ENCODE peak calls at places on chromosomes 16 and 17, in four cellular contexts. E is mucosa of descending colon; Z is CD8-positive, alpha-beta memory T cell; H is IMR-90. O is an unnamed sample. For H3K4me1, the result is how much of the 10 kb centered on the place peaks cover.

GRCh38 chr16:49947907-49948678 is 76.9 kb upstream of the CNEP1R1 start:
- DNase-seq in E (no peak), Z (no peak), H (no peak), O (no peak)

GRCh38 chr17:80695979-80696378 is 151.3 kb downstream of the RPTOR start:
- DNase-seq in E (no peak), Z (no peak), H (no peak), O (no peak)

GRCh38 chr17:29757788-29758187 is 135.1 kb upstream of the CORO6 start:
- DNase-seq in E (no peak), Z (no peak), H (no peak), O (no peak)

GRCh38 chr17:48995871-48996695 is 1.1 kb upstream of the IGF2BP1 start:
- DNase-seq in E (no peak), Z (no peak), H (no peak), O (no peak)

GRCh38 chr17:38896373-38896954 is 26.6 kb downstream of the LASP1 start:
- DNase-seq in E (no peak), Z (no peak), H (peak), O (no peak)

GRCh38 chr16:82152641-82153094 is 17.4 kb downstream of the MPHOSPH6 start:
- DNase-seq in E (peak), Z (no peak), H (peak), O (no peak)

GRCh38 chr17:65759532-65759931 is 198.1 kb upstream of the AXIN2 start:
- DNase-seq in E (no peak), Z (no peak), H (no peak), O (no peak)

GRCh38 chr17:80360396-80360795 is 54.6 kb upstream of the ENDOV start:
- DNase-seq in E (no peak), Z (no peak), H (no peak), O (no peak)

GRCh38 chr16:54633943-54634362 is 296.7 kb upstream of the IRX5 start:
- DNase-seq in E (no peak), Z (no peak), H (no peak), O (no peak)

GRCh38 chr17:21245703-21246102 is 7.5 kb downstream of the NATD1 start:
- DNase-seq in E (no peak), Z (no peak), H (no peak), O (no peak)

GRCh38 chr17:83078378-83079339 is 750 bp upstream of the METRNL start:
- DNase-seq in E (no peak), Z (no peak), H (no peak), O (no peak)

GRCh38 chr16:5639531-5639930 is 541.9 kb upstream of the EEF2KMT start:
- DNase-seq in E (no peak), Z (no peak), H (no peak), O (no peak)

GRCh38 chr17:11797803-11798202 is 199.5 kb downstream of the ZNF18 start:
- DNase-seq in E (no peak), Z (no peak), H (no peak), O (no peak)

GRCh38 chr16:81210807-81211206 is 27.7 kb upstream of the BCO1 start:
- DNase-seq in E (no peak), Z (no peak), H (no peak), O (no peak)

GRCh38 chr16:15043344-15043743 is 12.5 kb downstream of the NTAN1 start:
- DNase-seq in E (no peak), Z (no peak), H (peak), O (no peak)

GRCh38 chr17:46038414-46038813 is 39.4 kb downstream of the STH start:
- DNase-seq in E (no peak), Z (no peak), H (no peak), O (no peak)

GRCh38 chr16:57184890-57185445 is 871 bp downstream of the PSME3IP1 start:
- DNase-seq in E (peak), Z (no peak), H (no peak), O (no peak)

GRCh38 chr16:67834242-67834614 is 7.9 kb upstream of the THAP11 start:
- DNase-seq in E (no peak), Z (no peak), H (no peak), O (no peak)

GRCh38 chr17:47736501-47737211 is 3.6 kb downstream of the TBX21 start:
- DNase-seq in E (no peak), Z (no peak), H (no peak), O (peak)

GRCh38 chr16:1466968-1467521 is 7.8 kb downstream of the CLCN7 start:
- DNase-seq in E (no peak), Z (no peak), H (peak), O (no peak)

GRCh38 chr16:58414938-58415451 is 22.7 kb downstream of the GINS3 start:
- DNase-seq in E (no peak), Z (no peak), H (peak), O (no peak)

GRCh38 chr17:81084691-81085419 is 49.9 kb downstream of the BAIAP2 start:
- DNase-seq in E (no peak), Z (no peak), H (no peak), O (no peak)

GRCh38 chr17:12979826-12980500 is 37.9 kb downstream of the ELAC2 start:
- DNase-seq in E (no peak), Z (no peak), H (peak), O (no peak)

GRCh38 chr16:1645914-1646525 is 32.1 kb upstream of the JPT2 start:
- DNase-seq in E (no peak), Z (no peak), H (peak), O (peak)

GRCh38 chr16:66408181-66409048 is 18.7 kb upstream of the BEAN1 start:
- DNase-seq in E (peak), Z (no peak), H (peak), O (no peak)

GRCh38 chr17:29042679-29043538 is at the start of gene PIPOX:
- DNase-seq in E (peak), Z (no peak), H (peak), O (no peak)

GRCh38 chr16:81786321-81786720 is 7.2 kb downstream of the PLCG2 start:
- DNase-seq in E (no peak), Z (no peak), H (peak), O (no peak)

GRCh38 chr16:47136101-47136820 is 7.5 kb downstream of the NETO2 start:
- DNase-seq in E (peak), Z (no peak), H (peak), O (no peak)

GRCh38 chr16:4920826-4921225 is 16.1 kb downstream of the PPL start:
- DNase-seq in E (no peak), Z (no peak), H (peak), O (no peak)

GRCh38 chr17:8894673-8895578 is 27.5 kb upstream of the PIK3R6 start:
- DNase-seq in E (peak), Z (no peak), H (peak), O (peak)

GRCh38 chr17:62662855-62663254 is 35.4 kb downstream of the MRC2 start:
- DNase-seq in E (no peak), Z (no peak), H (no peak), O (no peak)

GRCh38 chr17:59634632-59635561 is 15.2 kb downstream of the CLTC start:
- DNase-seq in E (no peak), Z (no peak), H (no peak), O (no peak)

GRCh38 chr17:7004398-7005253 is 7.8 kb upstream of the RNASEK start:
- DNase-seq in E (peak), Z (no peak), H (peak), O (no peak)

DNA sequence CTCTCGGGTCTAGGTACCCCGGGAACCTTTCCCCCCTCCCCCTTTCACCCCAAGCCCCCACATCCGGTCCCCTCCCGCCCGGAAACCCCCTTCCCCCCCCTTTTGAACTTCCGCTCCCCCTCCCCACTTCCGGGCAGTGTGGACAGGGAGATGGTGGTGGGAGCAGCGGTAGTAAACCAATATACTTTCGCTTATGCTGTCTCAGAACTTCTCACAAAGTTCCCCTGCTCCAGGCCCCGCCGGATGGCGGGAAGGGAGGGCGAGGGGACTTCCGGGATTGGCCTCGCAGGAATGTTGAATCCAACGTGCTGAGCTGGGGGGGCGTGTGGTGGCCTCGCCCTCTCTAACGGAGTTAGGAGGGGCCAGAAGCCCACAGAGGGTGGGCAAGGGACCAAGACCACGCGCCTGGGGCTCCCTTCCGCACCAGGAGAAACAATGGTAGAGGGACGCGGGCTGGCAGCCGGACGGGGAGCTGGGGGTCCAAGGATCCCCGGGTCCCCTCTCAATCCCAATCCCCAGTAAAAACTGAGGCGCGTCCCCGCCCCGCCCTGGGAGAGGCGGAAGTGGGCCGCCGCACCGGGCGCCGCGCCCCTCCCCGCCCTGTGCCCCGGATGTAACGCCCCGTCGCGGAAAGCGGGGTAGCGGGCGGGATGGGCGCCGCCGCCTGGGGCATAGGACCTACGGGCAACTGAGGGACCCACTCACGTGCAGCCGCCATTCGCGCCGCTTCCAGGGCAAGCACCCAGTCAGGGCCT is 742 bp downstream of the PFN1 start:
- DNase-seq in E (peak), Z (peak), H (peak), O (peak)
- H3K4me1 ChIP-seq in E (under half), Z (half or more), H (under half), O (under half)

GRCh38 chr17:19768046-19768782 is 20.1 kb upstream of the ALDH3A1 start:
- DNase-seq in E (no peak), Z (no peak), H (no peak), O (peak)
- H3K4me1 ChIP-seq in E (under half), Z (half or more), H (under half), O (under half)

DNA sequence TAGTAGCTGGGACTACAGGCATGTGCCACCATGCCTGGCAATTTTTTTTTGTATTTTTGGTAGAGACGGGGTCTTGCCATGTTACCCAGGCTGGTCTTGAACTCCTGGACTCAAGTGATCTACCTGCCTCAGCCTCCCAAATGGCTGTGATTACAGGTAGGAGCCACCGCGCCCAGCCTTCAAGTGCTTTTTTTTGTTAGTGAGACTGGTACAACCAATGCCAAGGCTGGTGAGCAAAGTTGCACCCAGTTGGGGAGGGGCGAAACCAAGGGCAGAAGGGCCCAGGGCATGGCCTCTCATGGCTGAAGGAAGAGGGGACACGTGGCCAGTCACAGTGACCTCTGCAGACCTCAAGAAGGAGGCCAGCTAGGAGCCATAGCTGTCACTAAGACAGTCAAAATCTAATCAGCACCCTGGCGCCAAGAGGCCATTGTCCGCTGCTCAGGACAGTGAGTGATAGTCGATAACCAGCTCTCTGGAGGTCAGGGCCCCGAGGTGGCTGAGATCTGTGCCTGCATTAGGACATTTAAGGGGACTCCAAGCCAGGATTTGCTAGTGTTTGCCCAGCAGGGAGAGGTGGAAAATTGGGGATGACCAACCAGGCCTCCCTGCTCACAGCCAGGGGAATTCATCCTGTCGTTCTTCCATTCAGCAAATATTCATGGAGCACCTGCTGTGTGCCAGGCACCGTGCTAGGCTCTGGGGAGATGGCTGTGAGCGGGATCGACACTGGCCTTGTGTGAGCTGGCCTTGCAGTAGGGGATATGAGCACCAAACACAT is 10.2 kb downstream of the IL4R start:
- DNase-seq in E (no peak), Z (peak), H (no peak), O (no peak)
- H3K4me1 ChIP-seq in E (half or more), Z (half or more), H (under half), O (half or more)

DNA sequence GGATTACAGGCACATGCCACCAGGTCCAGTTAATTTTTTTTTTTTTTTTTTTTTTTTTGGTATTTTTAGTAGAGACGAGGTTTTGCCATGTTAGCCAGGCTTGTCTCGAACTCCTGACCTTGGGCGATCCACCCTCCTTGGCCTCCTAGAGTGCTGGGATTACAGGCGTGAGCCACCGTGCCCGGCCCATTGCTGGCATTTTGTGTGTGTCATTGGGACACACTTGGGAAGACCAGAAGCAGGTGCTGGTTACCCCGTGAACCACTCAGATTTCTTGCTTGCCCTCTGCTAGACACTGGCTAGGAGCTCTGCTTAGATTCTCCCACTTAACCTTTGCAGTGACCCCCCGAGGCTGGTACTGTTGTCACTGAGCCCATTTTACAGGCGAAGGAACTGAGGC is 229.3 kb downstream of the IRF8 start:
- DNase-seq in E (no peak), Z (no peak), H (no peak), O (no peak)
- H3K4me1 ChIP-seq in E (under half), Z (under half), H (under half), O (under half)

DNA sequence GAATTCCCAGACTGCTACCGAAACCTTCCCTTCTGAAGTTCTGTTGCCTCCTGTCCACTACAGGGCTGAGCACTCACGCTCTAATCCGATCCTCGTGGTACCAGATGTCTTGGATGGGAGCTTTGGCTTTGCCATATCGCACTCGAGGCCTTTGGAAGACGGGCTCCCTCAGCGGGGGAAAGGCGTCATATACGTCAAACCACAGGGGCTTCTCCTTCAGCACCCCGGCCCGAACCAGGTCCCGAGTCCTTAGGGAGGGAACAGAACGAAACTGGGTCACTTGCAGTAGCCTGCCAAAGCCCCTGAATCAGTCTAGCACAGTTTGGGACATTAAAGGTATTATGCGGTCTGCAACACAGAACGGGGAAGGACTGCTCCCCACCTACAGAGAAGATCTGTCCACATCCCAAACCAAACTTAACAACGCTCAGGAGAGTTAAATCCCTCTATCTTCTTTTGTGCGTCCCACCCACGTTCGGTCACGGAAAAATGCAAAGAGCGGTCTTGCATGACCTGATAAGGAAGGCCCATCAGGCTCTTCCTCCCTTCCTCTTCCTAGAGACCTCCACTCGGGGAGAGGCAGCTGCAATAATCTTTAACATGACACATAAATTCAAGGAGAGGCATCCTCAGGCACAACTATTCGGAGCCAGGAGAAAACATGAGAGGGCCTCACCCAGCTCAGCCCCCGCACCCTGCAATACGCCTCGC is 526 bp downstream of the MRPS23 start:
- DNase-seq in E (peak), Z (no peak), H (no peak), O (no peak)
- H3K4me1 ChIP-seq in E (under half), Z (under half), H (under half), O (under half)

DNA sequence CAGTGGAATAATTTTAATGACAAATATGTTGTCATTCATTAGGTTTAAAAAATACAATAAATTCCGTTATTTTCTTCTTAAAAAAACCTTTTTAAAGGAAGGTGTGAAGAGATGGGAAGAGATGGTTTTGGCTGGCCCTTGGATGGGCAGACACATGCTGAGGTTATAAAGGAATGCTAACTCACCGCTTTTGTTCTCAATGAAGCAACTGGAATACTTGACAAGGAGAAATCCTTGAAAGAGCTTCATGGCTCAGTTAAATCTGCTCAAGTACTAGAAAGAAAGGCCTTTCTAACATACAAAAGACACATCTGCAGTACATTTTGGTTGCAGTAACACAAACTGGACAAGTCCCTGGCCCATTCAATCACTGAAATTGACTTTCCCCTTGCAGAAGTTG is 158.3 kb upstream of the KCNJ16 start:
- DNase-seq in E (no peak), Z (no peak), H (no peak), O (no peak)
- H3K4me1 ChIP-seq in E (under half), Z (under half), H (under half), O (under half)

GRCh38 chr17:36922175-36922574 is 15.1 kb upstream of the LHX1 start:
- DNase-seq in E (no peak), Z (no peak), H (no peak), O (no peak)
- H3K4me1 ChIP-seq in E (under half), Z (under half), H (under half), O (under half)

DNA sequence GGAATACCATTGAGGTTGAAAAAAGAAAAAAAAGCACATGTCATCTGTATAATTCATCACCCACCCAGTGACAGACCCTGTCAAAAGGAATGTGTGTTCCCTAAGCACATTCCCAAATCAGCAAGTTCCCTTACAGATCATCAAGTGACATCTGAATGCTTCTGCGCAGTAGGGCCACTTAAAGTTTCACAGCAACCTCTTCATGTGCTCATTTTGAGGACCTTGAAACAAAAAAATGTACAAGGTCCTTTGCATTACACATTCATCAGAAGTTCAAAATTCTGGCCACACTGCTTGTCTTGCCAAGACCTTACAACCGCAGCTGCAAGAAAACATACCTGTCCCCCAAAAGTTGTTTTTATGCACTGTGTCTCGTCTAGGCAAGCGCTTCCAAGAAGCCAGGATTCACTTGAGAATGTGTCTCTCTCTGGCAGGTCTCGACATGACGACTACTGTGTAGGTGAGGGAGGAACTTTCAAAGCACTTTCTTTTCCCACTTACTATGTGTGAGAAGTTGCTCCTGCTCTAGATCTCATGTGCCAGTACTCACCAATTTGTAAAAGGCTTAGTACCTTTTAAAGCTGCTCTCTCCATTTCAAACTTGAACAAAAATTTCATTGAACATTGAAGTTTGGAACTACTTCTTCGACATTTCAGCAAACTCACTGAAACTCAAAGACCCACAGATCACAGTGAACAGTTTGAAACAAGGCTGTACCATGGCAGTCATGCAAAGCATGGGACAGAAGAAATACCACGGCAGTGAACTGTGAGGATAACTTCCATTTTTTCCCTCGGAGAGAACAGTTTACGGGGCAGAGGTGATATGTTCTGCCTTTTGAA is 4.3 kb upstream of the POLG2 start:
- DNase-seq in E (no peak), Z (no peak), H (no peak), O (no peak)
- H3K4me1 ChIP-seq in E (under half), Z (half or more), H (under half), O (under half)